ENCODE peak calls at places on chromosome X, in eight cellular contexts. O is lung, G is WERI-Rb-1, D is MM.1S, W is GM23248, M is GM23338, Z is endothelial cell of umbilical vein, E is neural progenitor cell. V is an unnamed sample. For H3K36me3, the result is how much of the 10 kb centered on the place peaks cover.

GRCh38 chrX:26851981-26852380 is 611.2 kb downstream of the PPP4R3C start:
- DNase-seq in O (no peak), G (peak), D (peak), W (peak), M (peak), Z (peak), E (peak), V (no peak)

GRCh38 chrX:13376857-13377441 is 57.1 kb upstream of the ATXN3L start:
- DNase-seq in O (peak), G (peak), D (no peak), W (peak), M (no peak), Z (no peak), E (no peak), V (no peak)

GRCh38 chrX:14616301-14616700 is 87.0 kb downstream of the GLRA2 start:
- DNase-seq in O (no peak), G (no peak), D (no peak), W (no peak), M (no peak), Z (no peak), E (no peak), V (no peak)

GRCh38 chrX:9465380-9466114 is 689 bp downstream of the TBL1X start:
- DNase-seq in O (no peak), G (no peak), D (peak), W (peak), M (peak), Z (peak), E (peak), V (no peak)

GRCh38 chrX:39445336-39445735 is 644.1 kb downstream of the MID1IP1 start:
- DNase-seq in O (no peak), G (peak), D (peak), W (no peak), M (peak), Z (peak), E (peak), V (peak)

GRCh38 chrX:102835504-102836146 is 101.4 kb upstream of the RAB40AL start:
- DNase-seq in O (no peak), G (peak), D (peak), W (peak), M (peak), Z (peak), E (peak), V (peak)

GRCh38 chrX:44012484-44013096 is 39.4 kb upstream of the NDP start:
- DNase-seq in O (peak), G (no peak), D (peak), W (peak), M (no peak), Z (peak), E (no peak), V (no peak)

GRCh38 chrX:97551821-97552220 is 668.1 kb downstream of the RPA4 start:
- DNase-seq in O (no peak), G (no peak), D (no peak), W (peak), M (no peak), Z (no peak), E (no peak), V (no peak)

GRCh38 chrX:30504309-30504708 is 73.3 kb downstream of the TASL start:
- DNase-seq in O (no peak), G (no peak), D (peak), W (peak), M (peak), Z (peak), E (peak), V (no peak)

GRCh38 chrX:97898798-97899197 is 1015.1 kb downstream of the RPA4 start:
- DNase-seq in O (no peak), G (no peak), D (no peak), W (peak), M (no peak), Z (peak), E (no peak), V (no peak)

GRCh38 chrX:17859609-17860178 is 1.4 kb downstream of the RAI2 start:
- DNase-seq in O (no peak), G (no peak), D (no peak), W (no peak), M (peak), Z (no peak), E (peak), V (no peak)

GRCh38 chrX:154032653-154033052 is 13.0 kb upstream of the IRAK1 start:
- DNase-seq in O (no peak), G (no peak), D (no peak), W (peak), M (peak), Z (no peak), E (no peak), V (no peak)

GRCh38 chrX:75155830-75156525 is at the start of gene ABCB7:
- DNase-seq in O (peak), G (peak), D (peak), W (peak), M (peak), Z (peak), E (peak), V (peak)

GRCh38 chrX:10175317-10175871 is 18.6 kb downstream of the CLCN4 start:
- DNase-seq in O (no peak), G (no peak), D (no peak), W (peak), M (no peak), Z (peak), E (no peak), V (no peak)

GRCh38 chrX:47568656-47569295 is 7.8 kb downstream of the ARAF start:
- DNase-seq in O (no peak), G (peak), D (no peak), W (no peak), M (peak), Z (no peak), E (peak), V (no peak)

GRCh38 chrX:155923200-155923599 is 42.1 kb downstream of the VAMP7 start:
- DNase-seq in O (no peak), G (no peak), D (no peak), W (no peak), M (no peak), Z (no peak), E (no peak), V (no peak)

GRCh38 chrX:27863813-27864212 is 56.0 kb downstream of the MAGEB10 start:
- DNase-seq in O (no peak), G (no peak), D (no peak), W (no peak), M (peak), Z (no peak), E (peak), V (no peak)

GRCh38 chrX:155745792-155746191 is 133.0 kb upstream of the TMLHE start:
- DNase-seq in O (no peak), G (no peak), D (no peak), W (peak), M (no peak), Z (peak), E (no peak), V (no peak)

GRCh38 chrX:48666649-48667048 is 16.9 kb upstream of the WAS start:
- DNase-seq in O (no peak), G (no peak), D (no peak), W (no peak), M (no peak), Z (no peak), E (no peak), V (no peak)

GRCh38 chrX:47483310-47484268 is 567 bp upstream of the ZNF41 start:
- DNase-seq in O (no peak), G (peak), D (no peak), W (peak), M (peak), Z (peak), E (peak), V (no peak)

GRCh38 chrX:117996918-117997480 is 119.6 kb downstream of the KLHL13 start:
- DNase-seq in O (no peak), G (no peak), D (no peak), W (no peak), M (peak), Z (peak), E (no peak), V (no peak)

GRCh38 chrX:85994228-85994627 is 53.1 kb downstream of the CHM start:
- DNase-seq in O (no peak), G (no peak), D (no peak), W (peak), M (no peak), Z (no peak), E (no peak), V (no peak)

GRCh38 chrX:15233416-15234015 is 36.4 kb downstream of the ASB9 start:
- DNase-seq in O (no peak), G (no peak), D (no peak), W (peak), M (no peak), Z (no peak), E (no peak), V (no peak)

GRCh38 chrX:124280294-124280902 is 52.1 kb upstream of the TEX13D start:
- DNase-seq in O (no peak), G (no peak), D (no peak), W (peak), M (no peak), Z (no peak), E (no peak), V (no peak)

GRCh38 chrX:44303119-44303518 is 40.4 kb downstream of the EFHC2 start:
- DNase-seq in O (no peak), G (peak), D (no peak), W (no peak), M (no peak), Z (no peak), E (no peak), V (no peak)

GRCh38 chrX:13373807-13374187 is 53.9 kb upstream of the ATXN3L start:
- DNase-seq in O (no peak), G (no peak), D (no peak), W (peak), M (no peak), Z (peak), E (no peak), V (no peak)

GRCh38 chrX:30627818-30628652 is 25.2 kb upstream of the GK start:
- DNase-seq in O (no peak), G (no peak), D (no peak), W (no peak), M (no peak), Z (no peak), E (no peak), V (no peak)

GRCh38 chrX:2592279-2592678 is 91.5 kb upstream of the DHRSX start:
- DNase-seq in O (no peak), G (no peak), D (no peak), W (no peak), M (no peak), Z (no peak), E (no peak), V (no peak)

GRCh38 chrX:2596856-2597255 is 94.2 kb upstream of the CD99 start:
- DNase-seq in O (no peak), G (no peak), D (no peak), W (no peak), M (no peak), Z (no peak), E (no peak), V (no peak)

GRCh38 chrX:2595258-2595657 is 94.5 kb upstream of the DHRSX start:
- DNase-seq in O (no peak), G (no peak), D (no peak), W (peak), M (no peak), Z (no peak), E (no peak), V (no peak)

GRCh38 chrX:2594491-2594890 is 93.7 kb upstream of the DHRSX start:
- DNase-seq in O (no peak), G (no peak), D (no peak), W (no peak), M (no peak), Z (no peak), E (no peak), V (no peak)

DNA sequence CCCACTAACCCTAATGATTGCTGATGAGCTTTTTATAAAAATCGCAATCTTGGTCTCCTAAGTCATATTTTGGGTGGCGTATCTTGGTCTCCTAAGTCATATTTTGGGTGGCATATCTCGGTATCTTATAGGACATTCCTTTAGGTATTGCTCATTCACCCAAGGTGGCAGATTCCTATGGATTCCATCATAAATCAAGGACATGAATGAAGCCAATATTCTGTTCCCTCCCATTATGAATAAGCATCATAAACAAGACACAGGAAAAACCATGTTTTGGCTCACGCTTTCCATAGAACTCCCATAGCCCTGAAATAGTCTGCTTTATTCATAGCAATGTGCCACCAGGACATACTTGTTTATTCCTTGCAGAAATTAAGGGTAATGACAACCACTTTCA is 95.0 kb upstream of the CD99 start:
- DNase-seq in O (no peak), G (no peak), D (no peak), W (no peak), M (no peak), Z (no peak), E (no peak), V (no peak)
- H3K36me3 ChIP-seq in O (under half), G (under half), D (under half), W (under half), M (under half), Z (under half), E (under half), V (under half)

GRCh38 chrX:23501974-23502373 is 165.3 kb upstream of the PRDX4 start:
- DNase-seq in O (no peak), G (no peak), D (no peak), W (no peak), M (no peak), Z (no peak), E (no peak), V (no peak)
- H3K36me3 ChIP-seq in O (under half), G (under half), D (under half), W (under half), M (under half), Z (under half), E (under half), V (under half)

DNA sequence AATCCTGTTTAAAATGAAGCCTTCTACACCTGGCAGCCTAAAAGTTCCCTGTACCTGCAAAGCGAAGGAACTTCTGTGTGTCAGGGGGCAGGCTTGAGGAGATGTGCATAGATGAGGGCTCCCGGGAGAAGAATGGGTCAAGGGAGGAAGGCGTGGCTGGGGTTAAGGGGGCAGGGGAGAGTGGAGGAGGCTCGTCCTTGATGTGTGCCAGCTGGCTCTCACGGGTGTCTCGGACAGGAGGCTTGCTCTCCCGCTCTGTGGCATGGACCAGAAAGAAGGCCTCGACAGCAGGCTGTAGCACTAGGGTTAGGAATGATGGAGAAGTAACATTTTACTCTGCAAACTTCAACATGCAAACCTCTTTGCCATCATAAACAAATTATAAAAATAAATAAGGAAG is 104.6 kb upstream of the HSD17B10 start:
- DNase-seq in O (no peak), G (no peak), D (no peak), W (no peak), M (no peak), Z (no peak), E (no peak), V (no peak)
- H3K36me3 ChIP-seq in O (under half), G (half or more), D (under half), W (under half), M (under half), Z (under half), E (under half), V (under half)

DNA sequence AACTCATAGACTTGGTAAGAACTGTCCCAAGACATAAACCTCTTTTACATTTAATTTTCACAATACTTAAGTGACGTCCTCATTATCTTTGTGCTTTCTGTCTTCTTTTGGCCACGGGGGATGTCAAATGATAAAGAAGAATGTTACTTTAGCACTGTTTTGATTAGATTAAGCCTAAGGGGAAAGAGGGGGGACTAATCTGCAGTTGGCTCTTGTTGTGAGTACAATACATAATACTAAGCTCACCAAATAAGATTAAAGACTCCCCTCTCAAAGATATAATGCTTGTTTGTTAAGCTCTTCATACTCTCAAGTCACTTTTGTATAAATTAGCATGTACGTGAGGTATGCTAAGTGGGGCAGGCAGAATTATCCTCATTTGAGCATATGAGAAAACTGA is 36.5 kb downstream of the OCRL start:
- DNase-seq in O (no peak), G (no peak), D (no peak), W (no peak), M (no peak), Z (no peak), E (no peak), V (no peak)
- H3K36me3 ChIP-seq in O (under half), G (under half), D (under half), W (under half), M (under half), Z (under half), E (under half), V (under half)

V was measured in iPS DF 6.9.